ENCODE peak calls at places on chromosome 14, in four cellular contexts. G, O, V and I are unnamed samples.

GRCh38 chr14:102085503-102085902 is 1.3 kb downstream of the HSP90AA1 start:
- DNase-seq in G (no peak), O (no peak), V (no peak), I (no peak)

GRCh38 chr14:57957441-57957840 is 91.5 kb upstream of the SLC35F4 start:
- DNase-seq in G (no peak), O (no peak), V (no peak), I (no peak)

GRCh38 chr14:103204852-103205540 is 81.7 kb downstream of the TNFAIP2 start:
- DNase-seq in G (peak; percentile 67), O (peak; percentile 40), V (no peak), I (no peak)

GRCh38 chr14:24353551-24354529 is 14.0 kb upstream of the RIPK3 start:
- DNase-seq in G (peak; percentile 53), O (no peak), V (no peak), I (no peak)

GRCh38 chr14:105419305-105420091 is at the start of gene MTA1:
- DNase-seq in G (peak; percentile 77), O (no peak), V (no peak), I (peak; percentile 38)

GRCh38 chr14:69755299-69755698 is 11.6 kb upstream of the SRSF5 start:
- DNase-seq in G (peak; percentile 32), O (no peak), V (no peak), I (no peak)

GRCh38 chr14:95071649-95072256 is 85.6 kb downstream of the DICER1 start:
- DNase-seq in G (no peak), O (no peak), V (no peak), I (no peak)

GRCh38 chr14:99564256-99564902 is 39.6 kb downstream of the CCDC85C start:
- DNase-seq in G (peak; percentile 87), O (no peak), V (no peak), I (no peak)

GRCh38 chr14:52850520-52850919 is 59.1 kb upstream of the GNPNAT1 start:
- DNase-seq in G (no peak), O (no peak), V (no peak), I (no peak)

GRCh38 chr14:71701990-71702389 is 230.2 kb upstream of the RGS6 start:
- DNase-seq in G (no peak), O (no peak), V (no peak), I (no peak)

GRCh38 chr14:42192659-42193425 is 586.2 kb downstream of the LRFN5 start:
- DNase-seq in G (peak; percentile 73), O (peak; percentile 65), V (no peak), I (no peak)

GRCh38 chr14:65308536-65308935 is 104.0 kb upstream of the FUT8 start:
- DNase-seq in G (no peak), O (no peak), V (no peak), I (no peak)

GRCh38 chr14:100898935-100899840 is 4.3 kb downstream of the RTL1 start:
- DNase-seq in G (peak; percentile 13), O (no peak), V (no peak), I (no peak)

GRCh38 chr14:47278233-47278842 is 397.1 kb downstream of the MDGA2 start:
- DNase-seq in G (peak; percentile 74), O (peak; percentile 3), V (no peak), I (peak; percentile 46)

GRCh38 chr14:106372870-106373657 is 846.7 kb downstream of the TMEM121 start:
- DNase-seq in G (no peak), O (peak; percentile 7), V (peak; percentile 79), I (peak; percentile 81)

GRCh38 chr14:22838631-22839041 is 2.3 kb downstream of the MMP14 start:
- DNase-seq in G (peak; percentile 40), O (no peak), V (no peak), I (no peak)

GRCh38 chr14:32224731-32225377 is 21.8 kb upstream of the RNU6-8 start:
- DNase-seq in G (peak; percentile 81), O (no peak), V (no peak), I (peak; percentile 64)
- TF ChIP-seq CTCF in G (peak; percentile 26), O (peak; percentile 58), V (peak; percentile 9), I (peak; percentile 51)

GRCh38 chr14:76472199-76472723 is 96.3 kb downstream of the ESRRB start:
- DNase-seq in G (no peak), O (no peak), V (no peak), I (no peak)

GRCh38 chr14:76467843-76468242 is 91.9 kb downstream of the ESRRB start:
- DNase-seq in G (peak; percentile 36), O (no peak), V (no peak), I (no peak)

DNA sequence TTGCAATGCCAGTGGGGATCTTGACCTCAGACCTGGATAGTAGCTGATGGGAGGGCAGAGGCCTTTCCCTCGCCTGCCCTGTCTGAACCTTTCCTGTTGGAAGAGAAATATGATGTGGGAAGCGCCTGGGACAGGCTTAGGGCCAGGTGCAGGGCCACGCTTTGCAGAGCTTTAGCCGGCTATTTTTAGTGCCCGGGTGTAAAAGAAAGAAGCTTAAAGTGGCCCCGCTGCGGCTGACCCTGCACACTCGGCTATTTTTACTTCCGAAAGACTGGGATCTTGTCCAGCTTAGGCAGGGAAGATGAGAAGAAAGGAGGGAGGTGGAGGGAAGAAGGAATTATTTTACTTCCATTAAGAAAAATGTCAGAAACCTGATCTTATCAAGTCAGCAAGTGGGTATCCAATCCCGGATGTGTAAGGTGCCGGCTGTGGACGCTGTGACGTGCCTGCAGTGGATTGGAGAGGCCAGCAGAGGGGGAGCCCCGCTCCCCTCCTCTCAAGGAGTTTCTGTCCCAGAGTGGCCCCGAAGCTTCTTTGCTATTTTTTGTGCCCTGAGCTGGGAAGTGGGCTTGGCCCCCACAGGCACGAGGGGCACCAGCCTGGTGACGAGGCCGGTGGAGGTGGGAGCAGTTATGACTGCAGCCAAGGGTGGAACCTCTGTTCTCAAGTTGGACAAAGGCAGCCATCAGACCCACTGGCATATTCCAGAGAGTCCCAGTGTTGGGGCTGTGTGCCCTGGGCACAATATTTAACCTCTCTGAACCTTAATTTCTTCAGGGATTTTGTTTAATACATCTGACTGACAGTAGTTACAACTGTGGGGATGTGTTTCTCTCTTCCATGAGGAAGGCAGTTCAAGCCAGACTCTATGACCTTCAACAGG is 97.7 kb downstream of the ESRRB start:
- DNase-seq in G (no peak), O (no peak), V (no peak), I (no peak)
- TF ChIP-seq CTCF in G (peak; percentile 6), O (no peak), V (no peak), I (no peak)

DNA sequence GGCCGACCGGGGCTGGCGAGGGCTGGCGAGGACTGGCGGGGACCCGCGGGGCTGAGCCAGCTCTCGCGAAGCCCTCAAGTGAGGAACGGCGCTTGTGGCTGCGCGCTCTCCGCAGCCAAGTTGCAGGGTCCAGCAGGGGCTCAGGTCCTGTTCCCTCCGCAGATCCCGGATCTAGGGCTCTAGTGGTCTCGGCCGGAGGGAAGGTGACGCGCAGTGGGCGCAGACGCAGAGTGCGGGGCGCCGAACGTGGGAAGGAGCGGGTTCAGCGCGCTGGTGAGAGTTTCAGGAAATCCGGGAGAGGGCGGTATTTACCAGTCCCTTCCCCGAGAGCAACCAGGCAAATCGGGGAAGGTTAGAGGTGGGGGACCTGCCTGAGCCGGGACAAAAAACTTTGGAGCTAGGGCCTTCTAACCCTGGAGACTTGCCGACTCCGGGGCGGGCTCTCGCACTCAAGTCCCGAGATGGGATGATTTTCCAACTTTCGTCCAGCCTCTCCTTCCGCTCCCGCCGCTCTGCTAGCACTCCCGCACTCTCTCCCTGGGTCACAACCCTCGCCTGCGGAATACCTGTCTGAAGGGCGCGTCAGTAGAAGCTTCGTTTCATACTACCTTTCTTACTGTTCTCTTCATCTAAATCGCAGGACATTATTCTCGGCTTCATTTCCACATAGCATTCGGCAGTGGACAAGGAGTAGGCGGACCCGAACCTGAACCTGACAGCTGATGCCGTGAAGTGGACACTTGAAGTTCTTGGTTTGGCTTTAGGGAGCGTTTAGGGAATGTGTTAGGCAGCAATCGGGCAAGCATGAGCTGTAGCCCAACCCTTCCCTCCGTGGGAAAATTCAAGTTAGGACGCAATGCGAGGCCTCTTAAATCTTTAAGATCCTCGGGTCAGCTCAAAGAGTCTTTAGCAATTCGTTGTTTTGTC is 13.6 kb upstream of the PAX9 start:
- DNase-seq in G (peak; percentile 74), O (no peak), V (no peak), I (peak; percentile 63)
- TF ChIP-seq CTCF in G (peak; percentile 71), O (peak; percentile 41), V (no peak), I (peak; percentile 55)

GRCh38 chr14:33184587-33184986 is 245.9 kb downstream of the NPAS3 start:
- DNase-seq in G (no peak), O (no peak), V (no peak), I (no peak)
- TF ChIP-seq CTCF in G (peak; percentile 22), O (no peak), V (no peak), I (no peak)

DNA sequence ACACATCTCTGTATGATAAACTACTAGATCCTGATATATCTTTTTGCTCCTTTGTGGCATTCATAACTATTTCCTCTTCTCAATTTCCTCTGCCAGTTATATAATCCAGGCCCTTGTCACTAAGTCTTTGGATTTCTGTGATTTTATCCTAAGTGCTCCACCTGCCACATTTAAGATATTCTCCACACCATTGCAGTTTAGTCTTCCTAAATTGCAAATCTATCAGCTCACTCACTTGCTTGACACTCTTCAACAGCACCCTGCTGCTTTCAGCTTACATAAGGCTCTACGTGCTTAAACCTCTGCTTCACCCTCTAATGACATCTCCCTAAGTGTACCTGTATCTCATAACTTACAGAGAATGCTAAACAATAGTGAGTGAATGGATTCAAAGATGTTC is 1032.2 kb upstream of the SEL1L start:
- DNase-seq in G (no peak), O (no peak), V (no peak), I (no peak)
- TF ChIP-seq CTCF in G (no peak), O (no peak), V (no peak), I (no peak)

GRCh38 chr14:67704484-67705089 is 2.9 kb downstream of the RDH12 start:
- DNase-seq in G (peak; percentile 56), O (peak; percentile 72), V (peak; percentile 67), I (peak; percentile 62)
- TF ChIP-seq CTCF in G (peak; percentile 73), O (peak; percentile 83), V (peak; percentile 72), I (peak; percentile 50)

GRCh38 chr14:29710015-29710414 is 217.6 kb downstream of the PRKD1 start:
- DNase-seq in G (no peak), O (no peak), V (no peak), I (peak; percentile 2)
- TF ChIP-seq CTCF in G (peak; percentile 13), O (no peak), V (no peak), I (no peak)